ENCODE peak calls at places on chromosome 1, in seven cellular contexts. One of them, this sample, is unnamed.

GRCh38 chr1:21594935-21595897 is 73.9 kb downstream of the RAP1GAP start:
- DNase-seq in OCI-LY7: peak; percentile 65
- DNase-seq in stomach: peak; percentile 71
- DNase-seq in uterus: no peak
- DNase-seq in psoas muscle: peak; percentile 45
- DNase-seq in brain microvascular endothelial cell: peak; percentile 61
- DNase-seq in neural progenitor cell: peak; percentile 80
- DNase-seq in this sample: no peak

GRCh38 chr1:92992066-92992465 is 30.8 kb upstream of the DIPK1A start:
- DNase-seq in brain microvascular endothelial cell: no peak
- DNase-seq in psoas muscle: no peak
- DNase-seq in neural progenitor cell: no peak
- DNase-seq in stomach: no peak
- DNase-seq in uterus: no peak
- DNase-seq in OCI-LY7: no peak
- DNase-seq in this sample: no peak

GRCh38 chr1:55060133-55060999 is 21.0 kb downstream of the PCSK9 start:
- DNase-seq in stomach: no peak
- DNase-seq in psoas muscle: no peak
- DNase-seq in uterus: no peak
- DNase-seq in brain microvascular endothelial cell: no peak
- DNase-seq in OCI-LY7: no peak
- DNase-seq in neural progenitor cell: no peak
- DNase-seq in this sample: no peak

GRCh38 chr1:32818804-32819541 is 1.5 kb downstream of the S100PBP start:
- DNase-seq in OCI-LY7: peak; percentile 92
- DNase-seq in neural progenitor cell: no peak
- DNase-seq in psoas muscle: no peak
- DNase-seq in stomach: no peak
- DNase-seq in brain microvascular endothelial cell: no peak
- DNase-seq in uterus: no peak
- DNase-seq in this sample: no peak

GRCh38 chr1:54294846-54295245 is 94.9 kb downstream of the MRPL37 start:
- DNase-seq in neural progenitor cell: no peak
- DNase-seq in brain microvascular endothelial cell: peak; percentile 20
- DNase-seq in uterus: no peak
- DNase-seq in stomach: no peak
- DNase-seq in psoas muscle: no peak
- DNase-seq in OCI-LY7: no peak
- DNase-seq in this sample: no peak

GRCh38 chr1:147072371-147073061 is 99.8 kb downstream of the PRKAB2 start:
- DNase-seq in OCI-LY7: no peak
- DNase-seq in uterus: no peak
- DNase-seq in neural progenitor cell: peak; percentile 63
- DNase-seq in brain microvascular endothelial cell: no peak
- DNase-seq in stomach: no peak
- DNase-seq in psoas muscle: no peak
- DNase-seq in this sample: no peak

GRCh38 chr1:243234978-243235657 is 20.0 kb downstream of the CEP170 start:
- DNase-seq in stomach: no peak
- DNase-seq in neural progenitor cell: no peak
- DNase-seq in uterus: no peak
- DNase-seq in OCI-LY7: no peak
- DNase-seq in psoas muscle: no peak
- DNase-seq in brain microvascular endothelial cell: no peak
- DNase-seq in this sample: no peak

GRCh38 chr1:231806623-231807470 is 180.3 kb downstream of the DISC1 start:
- DNase-seq in stomach: peak; percentile 33
- DNase-seq in psoas muscle: peak; percentile 35
- DNase-seq in brain microvascular endothelial cell: peak; percentile 43
- DNase-seq in OCI-LY7: peak; percentile 37
- DNase-seq in uterus: no peak
- DNase-seq in neural progenitor cell: peak; percentile 81
- DNase-seq in this sample: no peak

GRCh38 chr1:58549231-58549958 is 2.9 kb upstream of the OMA1 start:
- DNase-seq in neural progenitor cell: no peak
- DNase-seq in psoas muscle: no peak
- DNase-seq in brain microvascular endothelial cell: no peak
- DNase-seq in stomach: no peak
- DNase-seq in OCI-LY7: no peak
- DNase-seq in uterus: no peak
- DNase-seq in this sample: no peak

GRCh38 chr1:1270813-1271212 is 2.8 kb downstream of the UBE2J2 start:
- DNase-seq in OCI-LY7: no peak
- DNase-seq in psoas muscle: no peak
- DNase-seq in neural progenitor cell: no peak
- DNase-seq in brain microvascular endothelial cell: no peak
- DNase-seq in uterus: no peak
- DNase-seq in stomach: no peak
- DNase-seq in this sample: no peak
- H3K4me3 ChIP-seq in OCI-LY7: peak overlapping the region; percentile 2
- H3K4me3 ChIP-seq in psoas muscle: peak overlapping the region; percentile 71
- H3K4me3 ChIP-seq in neural progenitor cell: no peak overlapping the region
- H3K4me3 ChIP-seq in brain microvascular endothelial cell: no peak overlapping the region
- H3K4me3 ChIP-seq in uterus: no peak overlapping the region
- H3K4me3 ChIP-seq in stomach: no peak overlapping the region
- H3K4me3 ChIP-seq in this sample: peak overlapping the region; percentile 97

GRCh38 chr1:89352421-89352820 is 11.4 kb upstream of the GBP6 start:
- DNase-seq in stomach: no peak
- DNase-seq in neural progenitor cell: no peak
- DNase-seq in psoas muscle: no peak
- DNase-seq in uterus: no peak
- DNase-seq in OCI-LY7: no peak
- DNase-seq in brain microvascular endothelial cell: no peak
- DNase-seq in this sample: no peak
- H3K27ac ChIP-seq in stomach: no peak overlapping the region
- H3K27ac ChIP-seq in neural progenitor cell: no peak overlapping the region
- H3K27ac ChIP-seq in psoas muscle: no peak overlapping the region
- H3K27ac ChIP-seq in uterus: no peak overlapping the region
- H3K27ac ChIP-seq in OCI-LY7: no peak overlapping the region
- H3K27ac ChIP-seq in brain microvascular endothelial cell: no peak overlapping the region
- H3K27ac ChIP-seq in this sample: no peak overlapping the region

GRCh38 chr1:201697174-201697573 is 131.8 kb upstream of the IPO9 start:
- DNase-seq in stomach: no peak
- DNase-seq in psoas muscle: no peak
- DNase-seq in OCI-LY7: no peak
- DNase-seq in neural progenitor cell: no peak
- DNase-seq in uterus: no peak
- DNase-seq in brain microvascular endothelial cell: no peak
- DNase-seq in this sample: no peak

GRCh38 chr1:201694615-201695335 is 134.2 kb upstream of the IPO9 start:
- DNase-seq in uterus: no peak
- DNase-seq in psoas muscle: no peak
- DNase-seq in brain microvascular endothelial cell: no peak
- DNase-seq in OCI-LY7: no peak
- DNase-seq in stomach: no peak
- DNase-seq in neural progenitor cell: peak; percentile 54
- DNase-seq in this sample: no peak

GRCh38 chr1:201695607-201696006 is 133.3 kb upstream of the IPO9 start:
- DNase-seq in brain microvascular endothelial cell: no peak
- DNase-seq in OCI-LY7: no peak
- DNase-seq in stomach: no peak
- DNase-seq in psoas muscle: no peak
- DNase-seq in neural progenitor cell: no peak
- DNase-seq in uterus: no peak
- DNase-seq in this sample: no peak

GRCh38 chr1:201693887-201694614 is 134.9 kb upstream of the IPO9 start:
- DNase-seq in psoas muscle: no peak
- DNase-seq in brain microvascular endothelial cell: no peak
- DNase-seq in neural progenitor cell: peak; percentile 78
- DNase-seq in stomach: no peak
- DNase-seq in OCI-LY7: no peak
- DNase-seq in uterus: no peak
- DNase-seq in this sample: no peak

GRCh38 chr1:201696217-201696761 is 132.7 kb upstream of the IPO9 start:
- DNase-seq in brain microvascular endothelial cell: peak; percentile 91
- DNase-seq in uterus: peak; percentile 94
- DNase-seq in psoas muscle: peak; percentile 93
- DNase-seq in OCI-LY7: no peak
- DNase-seq in stomach: peak; percentile 88
- DNase-seq in neural progenitor cell: no peak
- DNase-seq in this sample: no peak
- H3K4me3 ChIP-seq in brain microvascular endothelial cell: no peak overlapping the region
- H3K4me3 ChIP-seq in uterus: no peak overlapping the region
- H3K4me3 ChIP-seq in psoas muscle: no peak overlapping the region
- H3K4me3 ChIP-seq in OCI-LY7: no peak overlapping the region
- H3K4me3 ChIP-seq in stomach: no peak overlapping the region
- H3K4me3 ChIP-seq in neural progenitor cell: no peak overlapping the region
- H3K4me3 ChIP-seq in this sample: no peak overlapping the region

GRCh38 chr1:11012260-11013159 is at the start of gene TARDBP:
- DNase-seq in OCI-LY7: peak; percentile 95
- DNase-seq in neural progenitor cell: peak; percentile 95
- DNase-seq in uterus: peak; percentile 87
- DNase-seq in stomach: peak; percentile 88
- DNase-seq in brain microvascular endothelial cell: peak; percentile 79
- DNase-seq in psoas muscle: peak; percentile 90
- DNase-seq in this sample: peak; percentile 29

GRCh38 chr1:11013160-11013531 is 692 bp downstream of the TARDBP start:
- DNase-seq in brain microvascular endothelial cell: peak; percentile 27
- DNase-seq in stomach: no peak
- DNase-seq in psoas muscle: no peak
- DNase-seq in OCI-LY7: no peak
- DNase-seq in neural progenitor cell: no peak
- DNase-seq in uterus: no peak
- DNase-seq in this sample: no peak
- H3K27ac ChIP-seq in brain microvascular endothelial cell: peak overlapping the region; percentile 99
- H3K27ac ChIP-seq in stomach: peak overlapping the region; percentile 93
- H3K27ac ChIP-seq in psoas muscle: peak overlapping the region; percentile 97
- H3K27ac ChIP-seq in OCI-LY7: peak overlapping the region; percentile 71
- H3K27ac ChIP-seq in neural progenitor cell: peak overlapping the region; percentile 100
- H3K27ac ChIP-seq in uterus: peak overlapping the region; percentile 96
- H3K27ac ChIP-seq in this sample: peak overlapping the region; percentile 96

GRCh38 chr1:67418839-67419586 is 11.2 kb downstream of the SERBP1 start:
- DNase-seq in brain microvascular endothelial cell: no peak
- DNase-seq in psoas muscle: no peak
- DNase-seq in neural progenitor cell: no peak
- DNase-seq in uterus: no peak
- DNase-seq in OCI-LY7: no peak
- DNase-seq in stomach: no peak
- DNase-seq in this sample: no peak

GRCh38 chr1:67420835-67421492 is 9.2 kb downstream of the SERBP1 start:
- DNase-seq in brain microvascular endothelial cell: no peak
- DNase-seq in neural progenitor cell: no peak
- DNase-seq in stomach: no peak
- DNase-seq in uterus: no peak
- DNase-seq in OCI-LY7: no peak
- DNase-seq in psoas muscle: no peak
- DNase-seq in this sample: no peak

GRCh38 chr1:67414574-67414973 is 15.6 kb downstream of the SERBP1 start:
- DNase-seq in uterus: no peak
- DNase-seq in neural progenitor cell: no peak
- DNase-seq in stomach: no peak
- DNase-seq in brain microvascular endothelial cell: no peak
- DNase-seq in OCI-LY7: no peak
- DNase-seq in psoas muscle: no peak
- DNase-seq in this sample: no peak

DNA sequence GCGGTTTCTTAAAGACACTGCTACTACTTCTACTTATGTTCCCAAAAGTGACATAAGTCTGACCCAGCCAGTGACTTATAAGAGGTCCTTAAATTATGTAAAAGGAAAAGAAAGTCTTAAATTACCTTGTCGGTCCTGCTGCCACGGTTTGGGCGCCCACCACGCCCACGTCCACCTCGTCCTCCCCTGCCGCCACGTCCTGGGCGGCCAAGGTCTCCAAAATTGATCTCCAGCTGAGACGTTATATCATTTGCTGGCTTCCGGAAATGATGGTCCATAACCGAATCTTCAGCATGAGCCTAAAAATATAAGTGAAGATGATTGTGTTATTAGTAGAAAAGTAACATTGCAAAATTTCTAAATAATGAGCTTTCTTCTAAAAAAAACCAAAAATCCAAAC is 15.2 kb downstream of the SERBP1 start:
- DNase-seq in brain microvascular endothelial cell: no peak
- DNase-seq in uterus: no peak
- DNase-seq in psoas muscle: no peak
- DNase-seq in neural progenitor cell: no peak
- DNase-seq in OCI-LY7: no peak
- DNase-seq in stomach: no peak
- DNase-seq in this sample: no peak
- H3K4me3 ChIP-seq in brain microvascular endothelial cell: no peak overlapping the region
- H3K4me3 ChIP-seq in uterus: no peak overlapping the region
- H3K4me3 ChIP-seq in psoas muscle: no peak overlapping the region
- H3K4me3 ChIP-seq in neural progenitor cell: no peak overlapping the region
- H3K4me3 ChIP-seq in OCI-LY7: no peak overlapping the region
- H3K4me3 ChIP-seq in stomach: no peak overlapping the region
- H3K4me3 ChIP-seq in this sample: no peak overlapping the region

This sample was measured in ascending aorta.